ENCODE peak calls at places on chromosome 20, in eight cellular contexts. One of them, this sample, is unnamed.

GRCh38 chr20:64222273-64222672 is 33.3 kb upstream of the PCMTD2 start:
- DNase-seq in H9: no peak
- DNase-seq in cardiac muscle cell: no peak
- DNase-seq in CD8-positive, alpha-beta T cell: no peak
- DNase-seq in A549: no peak
- DNase-seq in PC-9: peak
- DNase-seq in AG04450: no peak
- DNase-seq in sigmoid colon: no peak
- DNase-seq in this sample: no peak

GRCh38 chr20:14829897-14830296 is 492.5 kb upstream of the FLRT3 start:
- DNase-seq in PC-9: no peak
- DNase-seq in cardiac muscle cell: no peak
- DNase-seq in sigmoid colon: no peak
- DNase-seq in A549: no peak
- DNase-seq in CD8-positive, alpha-beta T cell: no peak
- DNase-seq in H9: no peak
- DNase-seq in AG04450: no peak
- DNase-seq in this sample: no peak

GRCh38 chr20:64098471-64099013 is 8.8 kb downstream of the NPBWR2 start:
- DNase-seq in sigmoid colon: no peak
- DNase-seq in H9: no peak
- DNase-seq in PC-9: no peak
- DNase-seq in CD8-positive, alpha-beta T cell: no peak
- DNase-seq in cardiac muscle cell: no peak
- DNase-seq in A549: no peak
- DNase-seq in AG04450: no peak
- DNase-seq in this sample: no peak

GRCh38 chr20:47051936-47052566 is 157.4 kb downstream of the EYA2 start:
- DNase-seq in H9: no peak
- DNase-seq in CD8-positive, alpha-beta T cell: no peak
- DNase-seq in PC-9: no peak
- DNase-seq in A549: no peak
- DNase-seq in cardiac muscle cell: no peak
- DNase-seq in AG04450: no peak
- DNase-seq in sigmoid colon: no peak
- DNase-seq in this sample: no peak

GRCh38 chr20:15768370-15768741 is 804.9 kb downstream of the KIF16B start:
- DNase-seq in A549: no peak
- DNase-seq in cardiac muscle cell: no peak
- DNase-seq in PC-9: no peak
- DNase-seq in sigmoid colon: no peak
- DNase-seq in CD8-positive, alpha-beta T cell: no peak
- DNase-seq in AG04450: no peak
- DNase-seq in H9: no peak
- DNase-seq in this sample: no peak

GRCh38 chr20:57573893-57574292 is 13.0 kb downstream of the PCK1 start:
- DNase-seq in A549: peak
- DNase-seq in PC-9: no peak
- DNase-seq in CD8-positive, alpha-beta T cell: no peak
- DNase-seq in sigmoid colon: no peak
- DNase-seq in H9: peak
- DNase-seq in cardiac muscle cell: no peak
- DNase-seq in AG04450: no peak
- DNase-seq in this sample: no peak

GRCh38 chr20:3846378-3846739 is 275 bp upstream of the MAVS start:
- DNase-seq in AG04450: no peak
- DNase-seq in H9: no peak
- DNase-seq in A549: no peak
- DNase-seq in CD8-positive, alpha-beta T cell: no peak
- DNase-seq in PC-9: no peak
- DNase-seq in sigmoid colon: no peak
- DNase-seq in cardiac muscle cell: no peak
- DNase-seq in this sample: no peak

GRCh38 chr20:51094221-51094620 is 71.3 kb upstream of the KCNG1 start:
- DNase-seq in AG04450: no peak
- DNase-seq in CD8-positive, alpha-beta T cell: no peak
- DNase-seq in A549: no peak
- DNase-seq in sigmoid colon: no peak
- DNase-seq in H9: no peak
- DNase-seq in cardiac muscle cell: no peak
- DNase-seq in PC-9: no peak
- DNase-seq in this sample: no peak

DNA sequence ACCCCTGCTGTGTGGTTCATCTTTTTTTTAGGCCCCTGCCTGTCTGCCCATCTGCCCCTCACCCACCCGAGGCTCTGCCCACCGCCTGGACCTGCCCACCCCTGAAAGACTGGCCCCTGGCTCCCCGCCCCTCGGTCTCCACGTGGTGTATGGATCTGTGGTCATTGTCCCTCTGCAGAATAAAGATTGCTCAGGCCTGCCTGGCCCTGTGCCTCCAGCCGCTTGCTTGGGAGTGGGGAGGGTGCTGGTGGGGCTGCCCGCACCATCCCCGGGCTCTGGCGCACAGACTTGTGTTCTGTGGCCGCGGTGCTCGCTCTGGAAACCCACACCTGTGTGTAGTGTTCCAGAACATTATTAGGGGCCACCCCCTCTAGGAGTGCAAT is 1.6 kb downstream of the MAP1LC3A start:
- DNase-seq in H9: no peak
- DNase-seq in sigmoid colon: no peak
- DNase-seq in A549: no peak
- DNase-seq in AG04450: no peak
- DNase-seq in cardiac muscle cell: no peak
- DNase-seq in PC-9: no peak
- DNase-seq in CD8-positive, alpha-beta T cell: no peak
- DNase-seq in this sample: no peak
- H3K27ac ChIP-seq in H9: no peak
- H3K27ac ChIP-seq in sigmoid colon: peak
- H3K27ac ChIP-seq in A549: no peak
- H3K27ac ChIP-seq in AG04450: no peak
- H3K27ac ChIP-seq in cardiac muscle cell: no peak
- H3K27ac ChIP-seq in PC-9: no peak
- H3K27ac ChIP-seq in CD8-positive, alpha-beta T cell: no peak
- H3K27ac ChIP-seq in this sample: peak

GRCh38 chr20:40991181-40991889 is 37.3 kb upstream of the TOP1 start:
- DNase-seq in H9: no peak
- DNase-seq in CD8-positive, alpha-beta T cell: peak
- DNase-seq in sigmoid colon: peak
- DNase-seq in A549: no peak
- DNase-seq in cardiac muscle cell: no peak
- DNase-seq in AG04450: no peak
- DNase-seq in PC-9: no peak
- DNase-seq in this sample: no peak
- TF ChIP-seq CTCF in H9: no peak
- TF ChIP-seq CTCF in CD8-positive, alpha-beta T cell: no peak
- TF ChIP-seq CTCF in sigmoid colon: no peak
- TF ChIP-seq CTCF in A549: no peak
- TF ChIP-seq CTCF in cardiac muscle cell: no peak
- TF ChIP-seq CTCF in AG04450: no peak
- TF ChIP-seq CTCF in PC-9: no peak
- TF ChIP-seq CTCF in this sample: no peak

GRCh38 chr20:49310695-49311094 is 32.8 kb upstream of the ZNFX1 start:
- DNase-seq in sigmoid colon: no peak
- DNase-seq in PC-9: no peak
- DNase-seq in A549: no peak
- DNase-seq in CD8-positive, alpha-beta T cell: no peak
- DNase-seq in cardiac muscle cell: peak
- DNase-seq in AG04450: no peak
- DNase-seq in H9: no peak
- DNase-seq in this sample: no peak
- H3K27ac ChIP-seq in sigmoid colon: no peak
- H3K27ac ChIP-seq in PC-9: no peak
- H3K27ac ChIP-seq in A549: no peak
- H3K27ac ChIP-seq in CD8-positive, alpha-beta T cell: no peak
- H3K27ac ChIP-seq in cardiac muscle cell: no peak
- H3K27ac ChIP-seq in AG04450: no peak
- H3K27ac ChIP-seq in H9: no peak
- H3K27ac ChIP-seq in this sample: no peak

DNA sequence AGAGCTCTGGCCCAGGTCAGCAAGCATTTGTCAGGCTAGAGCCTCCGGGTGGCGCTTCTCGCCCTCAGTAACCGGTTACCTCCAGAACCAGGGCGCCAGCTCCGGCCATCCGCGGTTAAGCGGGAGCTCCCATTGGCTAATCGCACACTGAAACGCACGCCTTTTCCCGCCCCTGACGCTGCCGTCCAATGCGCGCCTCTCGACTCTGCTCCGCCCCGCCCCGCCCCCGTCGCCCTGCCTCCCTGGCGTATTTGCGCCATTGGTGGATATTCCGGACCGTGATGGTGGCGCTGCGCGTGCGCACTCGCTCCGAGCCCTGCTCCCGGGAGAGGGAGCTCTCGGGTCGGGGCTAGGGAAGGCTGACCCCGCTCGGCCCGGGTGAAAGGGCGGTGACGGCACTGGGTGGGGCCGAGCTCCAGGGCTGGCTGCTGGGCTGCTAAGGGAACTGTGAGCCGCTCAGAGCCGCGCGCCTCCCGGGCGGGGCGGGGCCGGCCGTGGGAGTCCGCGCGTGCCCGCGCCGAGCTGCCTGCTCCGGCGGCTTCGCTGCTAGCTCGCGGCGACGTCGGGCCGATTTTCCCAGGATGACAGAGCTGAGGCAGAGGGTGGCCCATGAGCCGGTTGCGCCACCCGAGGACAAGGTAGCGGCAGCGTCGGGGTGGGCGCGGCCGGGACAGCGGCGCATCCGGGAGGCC is at the start of gene CDS2:
- DNase-seq in PC-9: peak
- DNase-seq in sigmoid colon: peak
- DNase-seq in AG04450: peak
- DNase-seq in cardiac muscle cell: peak
- DNase-seq in A549: peak
- DNase-seq in H9: peak
- DNase-seq in CD8-positive, alpha-beta T cell: peak
- DNase-seq in this sample: peak
- TF ChIP-seq CTCF in PC-9: peak
- TF ChIP-seq CTCF in sigmoid colon: no peak
- TF ChIP-seq CTCF in AG04450: peak
- TF ChIP-seq CTCF in cardiac muscle cell: peak
- TF ChIP-seq CTCF in A549: peak
- TF ChIP-seq CTCF in H9: peak
- TF ChIP-seq CTCF in CD8-positive, alpha-beta T cell: peak
- TF ChIP-seq CTCF in this sample: peak

DNA sequence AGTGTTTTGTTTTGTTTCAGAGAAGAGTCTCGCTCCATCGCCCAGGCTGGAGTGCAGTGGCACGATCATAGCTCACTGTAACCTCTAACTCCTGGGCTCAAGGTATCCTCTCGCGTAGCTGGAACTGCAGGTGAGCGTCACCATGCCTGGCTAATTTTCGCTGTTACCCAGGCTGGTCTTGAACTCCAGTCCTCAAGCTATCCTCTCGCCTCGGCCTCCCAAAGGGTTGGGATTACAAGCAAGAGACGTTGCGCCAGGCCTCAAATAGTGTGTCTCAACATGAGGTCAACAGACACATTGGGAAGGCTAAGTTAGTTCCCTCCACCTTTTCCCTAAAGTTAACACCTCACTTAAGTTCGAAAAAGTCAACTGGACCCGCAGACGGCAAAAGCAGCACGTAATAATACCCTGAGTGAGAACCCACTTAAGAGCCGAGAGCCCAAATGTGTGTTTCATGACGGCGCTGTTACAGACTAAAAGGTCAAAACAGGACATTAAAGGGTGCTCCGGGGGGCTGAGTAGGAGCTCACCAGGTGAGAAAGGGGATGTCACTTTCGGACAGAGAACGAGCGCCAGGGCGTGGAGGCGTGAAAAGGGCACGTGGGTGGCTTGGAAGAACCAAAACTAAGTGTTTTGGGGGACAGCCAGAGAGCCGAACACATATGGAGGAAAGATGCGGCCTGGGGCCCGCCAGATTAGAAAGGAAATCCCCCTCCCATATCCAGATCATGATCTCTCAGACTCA is 499 bp downstream of the TTI1 start:
- DNase-seq in cardiac muscle cell: no peak
- DNase-seq in CD8-positive, alpha-beta T cell: no peak
- DNase-seq in PC-9: no peak
- DNase-seq in H9: no peak
- DNase-seq in A549: no peak
- DNase-seq in sigmoid colon: no peak
- DNase-seq in AG04450: no peak
- DNase-seq in this sample: no peak
- H3K27ac ChIP-seq in cardiac muscle cell: peak
- H3K27ac ChIP-seq in CD8-positive, alpha-beta T cell: peak
- H3K27ac ChIP-seq in PC-9: peak
- H3K27ac ChIP-seq in H9: no peak
- H3K27ac ChIP-seq in A549: peak
- H3K27ac ChIP-seq in sigmoid colon: peak
- H3K27ac ChIP-seq in AG04450: peak
- H3K27ac ChIP-seq in this sample: peak

GRCh38 chr20:5862703-5863039 is 87.7 kb downstream of the TRMT6 start:
- DNase-seq in cardiac muscle cell: peak
- DNase-seq in A549: no peak
- DNase-seq in AG04450: no peak
- DNase-seq in sigmoid colon: no peak
- DNase-seq in H9: no peak
- DNase-seq in CD8-positive, alpha-beta T cell: no peak
- DNase-seq in PC-9: no peak
- DNase-seq in this sample: no peak

GRCh38 chr20:5855939-5856338 is 94.4 kb downstream of the TRMT6 start:
- DNase-seq in cardiac muscle cell: no peak
- DNase-seq in AG04450: no peak
- DNase-seq in A549: no peak
- DNase-seq in H9: no peak
- DNase-seq in PC-9: no peak
- DNase-seq in CD8-positive, alpha-beta T cell: no peak
- DNase-seq in sigmoid colon: no peak
- DNase-seq in this sample: no peak

GRCh38 chr20:5864428-5864827 is 85.9 kb downstream of the TRMT6 start:
- DNase-seq in AG04450: no peak
- DNase-seq in sigmoid colon: no peak
- DNase-seq in H9: no peak
- DNase-seq in A549: no peak
- DNase-seq in cardiac muscle cell: no peak
- DNase-seq in CD8-positive, alpha-beta T cell: no peak
- DNase-seq in PC-9: no peak
- DNase-seq in this sample: no peak

GRCh38 chr20:5863040-5863811 is 87.1 kb downstream of the TRMT6 start:
- DNase-seq in PC-9: no peak
- DNase-seq in A549: no peak
- DNase-seq in sigmoid colon: no peak
- DNase-seq in AG04450: no peak
- DNase-seq in cardiac muscle cell: peak
- DNase-seq in CD8-positive, alpha-beta T cell: no peak
- DNase-seq in H9: no peak
- DNase-seq in this sample: no peak

DNA sequence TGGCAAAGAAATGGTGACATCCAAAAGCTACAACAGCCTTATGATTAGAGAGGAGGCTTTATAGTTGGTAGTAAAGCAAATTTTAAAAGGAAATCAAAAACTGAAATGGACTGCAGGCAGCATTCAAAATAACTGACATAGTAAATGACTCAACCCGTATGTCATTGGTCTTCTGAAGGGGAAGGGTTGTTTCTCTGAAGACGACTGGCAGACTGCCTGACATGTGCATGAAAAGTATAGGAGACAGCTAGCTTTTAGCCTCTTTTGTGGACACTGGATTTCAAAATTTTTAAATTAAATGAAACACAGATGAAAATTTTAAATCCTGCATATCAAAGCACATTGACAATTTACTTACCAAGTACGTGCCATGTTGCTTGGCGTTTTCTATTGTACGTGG is 90.7 kb downstream of the TRMT6 start:
- DNase-seq in A549: no peak
- DNase-seq in AG04450: no peak
- DNase-seq in sigmoid colon: no peak
- DNase-seq in PC-9: no peak
- DNase-seq in H9: no peak
- DNase-seq in cardiac muscle cell: no peak
- DNase-seq in CD8-positive, alpha-beta T cell: no peak
- DNase-seq in this sample: no peak
- TF ChIP-seq CTCF in A549: no peak
- TF ChIP-seq CTCF in AG04450: no peak
- TF ChIP-seq CTCF in sigmoid colon: no peak
- TF ChIP-seq CTCF in PC-9: no peak
- TF ChIP-seq CTCF in H9: no peak
- TF ChIP-seq CTCF in cardiac muscle cell: no peak
- TF ChIP-seq CTCF in CD8-positive, alpha-beta T cell: no peak
- TF ChIP-seq CTCF in this sample: no peak

This sample was measured in coronary artery.